ENCODE peak calls at places on chromosomes 1 and 21, in four cellular contexts. X, V, B and Q are unnamed samples.

GRCh38 chr1:150544204-150544603 is 5.0 kb upstream of the ADAMTSL4 start:
- DNase-seq in X (no peak), V (no peak), B (no peak), Q (no peak)

GRCh38 chr1:159076753-159077656 is at the start of gene AIM2:
- DNase-seq in X (peak), V (no peak), B (no peak), Q (no peak)

GRCh38 chr21:42846221-42846620 is 33.1 kb downstream of the WDR4 start:
- DNase-seq in X (no peak), V (peak), B (no peak), Q (no peak)

GRCh38 chr1:69824932-69825331 is 257.2 kb downstream of the LRRC7 start:
- DNase-seq in X (no peak), V (no peak), B (no peak), Q (no peak)

GRCh38 chr1:155451199-155451598 is 111.4 kb downstream of the ASH1L start:
- DNase-seq in X (no peak), V (no peak), B (no peak), Q (no peak)

GRCh38 chr1:210233495-210234253 is 1.1 kb downstream of the SERTAD4 start:
- DNase-seq in X (no peak), V (no peak), B (no peak), Q (no peak)

GRCh38 chr1:244140420-244140819 is 89.3 kb downstream of the ZBTB18 start:
- DNase-seq in X (no peak), V (no peak), B (no peak), Q (no peak)

GRCh38 chr21:16794944-16795343 is 717.9 kb upstream of the CXADR start:
- DNase-seq in X (no peak), V (no peak), B (peak), Q (peak)

GRCh38 chr21:30515681-30516080 is 13.7 kb upstream of the KRTAP19-5 start:
- DNase-seq in X (no peak), V (no peak), B (no peak), Q (no peak)

GRCh38 chr1:241782396-241782795 is 65.6 kb upstream of the EXO1 start:
- DNase-seq in X (no peak), V (no peak), B (no peak), Q (no peak)

GRCh38 chr1:56773341-56774066 is 45.7 kb downstream of the FYB2 start:
- DNase-seq in X (no peak), V (no peak), B (no peak), Q (no peak)

DNA sequence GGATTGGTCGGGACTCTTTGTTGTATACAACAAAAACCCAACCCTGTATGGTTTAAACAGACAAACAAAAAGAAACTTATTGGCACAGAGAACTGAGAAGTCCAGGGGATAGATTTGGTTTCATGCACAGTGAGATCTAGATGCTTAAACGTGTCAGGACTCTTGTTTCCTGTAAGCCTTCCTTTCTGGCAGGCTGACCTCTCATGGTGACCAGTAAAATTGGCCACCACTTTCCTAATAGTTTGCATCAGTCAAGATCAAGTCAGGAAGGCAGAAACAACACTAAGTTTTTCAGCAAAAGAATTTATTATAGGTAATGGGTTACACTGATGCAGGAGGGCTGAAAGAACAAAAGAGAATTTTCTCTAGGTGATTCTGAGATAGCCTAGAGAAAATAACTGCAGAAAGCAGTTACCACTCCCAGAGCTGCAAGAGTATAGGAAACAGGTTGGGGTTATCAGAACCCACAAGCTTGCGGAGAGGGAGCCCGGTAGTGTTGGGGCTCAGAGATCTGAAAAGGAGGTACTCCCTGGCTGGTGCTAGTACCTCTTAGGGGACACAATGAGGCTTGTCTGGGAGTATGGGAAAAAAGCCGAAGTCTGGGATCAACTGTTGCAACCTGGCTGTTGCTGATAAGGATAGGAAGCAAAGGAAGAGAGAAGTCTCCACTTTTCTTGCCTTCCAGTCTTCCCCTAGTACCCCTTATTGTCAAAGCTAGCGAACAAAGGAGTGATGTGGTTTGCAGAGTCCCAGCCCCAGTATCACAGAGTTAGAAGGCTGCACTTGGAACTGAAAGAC is 21.4 kb downstream of the CITED4 start:
- DNase-seq in X (no peak), V (no peak), B (no peak), Q (no peak)
- TF ChIP-seq CTCF in X (no peak), V (no peak), B (no peak), Q (no peak)

GRCh38 chr21:29232601-29233541 is 65.9 kb upstream of the BACH1 start:
- DNase-seq in X (no peak), V (no peak), B (peak), Q (no peak)

GRCh38 chr21:29231781-29232548 is 66.8 kb upstream of the BACH1 start:
- DNase-seq in X (no peak), V (no peak), B (no peak), Q (no peak)

GRCh38 chr21:29230541-29231275 is 68.0 kb upstream of the BACH1 start:
- DNase-seq in X (no peak), V (no peak), B (no peak), Q (no peak)

GRCh38 chr21:29235714-29236197 is 63.0 kb upstream of the BACH1 start:
- DNase-seq in X (no peak), V (no peak), B (no peak), Q (no peak)

GRCh38 chr21:29233611-29234540 is 64.8 kb upstream of the BACH1 start:
- DNase-seq in X (no peak), V (no peak), B (no peak), Q (no peak)
- H3K4me3 ChIP-seq in X (no peak), V (no peak), B (no peak), Q (no peak)

GRCh38 chr1:203818399-203818798 is 23.0 kb downstream of the ZBED6 start:
- DNase-seq in X (no peak), V (no peak), B (no peak), Q (no peak)
- TF ChIP-seq CTCF in X (no peak), V (no peak), B (no peak), Q (no peak)

GRCh38 chr1:6418668-6419396 is 887 bp downstream of the HES2 start:
- DNase-seq in X (no peak), V (no peak), B (no peak), Q (no peak)
- H3K4me3 ChIP-seq in X (no peak), V (no peak), B (no peak), Q (no peak)

DNA sequence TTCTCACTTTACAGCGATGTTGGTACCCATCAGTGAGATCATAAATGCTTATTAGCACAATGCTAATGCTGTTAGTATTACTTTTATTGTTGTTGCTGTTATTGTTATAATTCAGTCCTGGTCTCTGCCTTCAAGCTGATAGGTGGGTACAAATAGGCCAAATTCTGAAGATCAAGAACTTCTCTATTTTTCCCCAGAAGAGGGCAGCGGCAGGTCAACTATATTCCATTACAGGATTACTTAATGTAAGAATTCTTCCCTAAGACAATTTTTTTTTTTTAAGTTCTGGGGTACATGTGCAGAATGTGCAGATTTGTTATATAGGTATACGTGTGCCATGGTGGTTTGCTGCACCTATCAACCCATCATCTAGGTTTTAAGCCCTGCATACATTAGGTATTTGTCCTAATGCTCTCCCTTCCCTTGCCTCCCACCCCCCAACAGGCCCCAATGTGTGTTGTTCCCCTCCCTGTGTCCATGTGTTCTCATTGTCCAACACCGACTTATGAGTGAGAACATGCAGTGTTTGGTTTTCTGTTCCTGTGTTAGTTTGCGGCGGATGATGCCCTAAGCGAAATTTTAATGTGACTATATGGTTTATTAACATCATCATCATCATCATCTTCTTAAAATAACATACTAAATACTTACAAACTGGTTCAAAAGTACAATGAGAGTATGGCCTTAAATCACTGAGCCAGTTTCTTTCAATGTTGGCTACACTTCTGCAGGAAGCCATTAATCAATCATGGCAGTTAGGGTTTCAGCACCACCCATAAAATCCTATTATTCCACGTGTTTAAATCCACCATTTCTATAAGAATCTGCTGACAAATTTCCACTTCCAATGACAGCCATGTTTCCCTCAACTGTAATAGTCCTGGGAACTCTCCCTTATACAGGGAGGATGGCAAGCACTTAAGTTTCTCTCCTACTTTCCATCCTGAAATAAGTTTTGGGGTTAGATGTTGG is 19.2 kb downstream of the SLC19A2 start:
- DNase-seq in X (no peak), V (peak), B (no peak), Q (no peak)
- TF ChIP-seq CTCF in X (peak), V (peak), B (peak), Q (no peak)

GRCh38 chr1:156815307-156815826 is 1.3 kb downstream of the SH2D2A start:
- DNase-seq in X (no peak), V (peak), B (no peak), Q (peak)
- H3K4me3 ChIP-seq in X (peak), V (no peak), B (no peak), Q (peak)

GRCh38 chr1:67300561-67300960 is 7.1 kb upstream of the IL12RB2 start:
- DNase-seq in X (no peak), V (no peak), B (no peak), Q (no peak)

GRCh38 chr1:67308136-67308535 is 463 bp downstream of the IL12RB2 start:
- DNase-seq in X (no peak), V (no peak), B (no peak), Q (no peak)

GRCh38 chr1:67307251-67308060 is at the start of gene IL12RB2:
- DNase-seq in X (peak), V (peak), B (no peak), Q (no peak)

GRCh38 chr1:67304023-67304422 is 3.6 kb upstream of the IL12RB2 start:
- DNase-seq in X (no peak), V (no peak), B (no peak), Q (no peak)

DNA sequence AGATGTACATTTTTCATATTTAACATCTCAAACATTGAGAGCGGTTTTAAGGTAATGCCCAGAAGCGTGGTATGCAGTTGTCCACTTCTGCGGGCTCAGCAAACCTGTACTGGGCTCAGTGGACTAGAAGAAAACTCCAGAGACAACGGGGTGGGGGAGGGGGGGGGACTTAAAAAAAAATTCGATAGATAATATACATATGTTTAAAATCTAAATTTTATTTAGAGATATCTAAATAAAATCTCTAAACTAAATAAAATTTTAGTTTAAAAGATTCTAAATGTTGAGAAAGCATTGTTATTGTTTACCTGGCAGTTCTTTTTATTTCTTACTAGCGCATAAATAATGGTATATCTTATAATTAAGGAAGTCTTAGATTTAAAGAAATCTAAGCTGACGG is 1.1 kb upstream of the IL12RB2 start:
- DNase-seq in X (no peak), V (no peak), B (no peak), Q (no peak)
- TF ChIP-seq CTCF in X (no peak), V (no peak), B (no peak), Q (no peak)

DNA sequence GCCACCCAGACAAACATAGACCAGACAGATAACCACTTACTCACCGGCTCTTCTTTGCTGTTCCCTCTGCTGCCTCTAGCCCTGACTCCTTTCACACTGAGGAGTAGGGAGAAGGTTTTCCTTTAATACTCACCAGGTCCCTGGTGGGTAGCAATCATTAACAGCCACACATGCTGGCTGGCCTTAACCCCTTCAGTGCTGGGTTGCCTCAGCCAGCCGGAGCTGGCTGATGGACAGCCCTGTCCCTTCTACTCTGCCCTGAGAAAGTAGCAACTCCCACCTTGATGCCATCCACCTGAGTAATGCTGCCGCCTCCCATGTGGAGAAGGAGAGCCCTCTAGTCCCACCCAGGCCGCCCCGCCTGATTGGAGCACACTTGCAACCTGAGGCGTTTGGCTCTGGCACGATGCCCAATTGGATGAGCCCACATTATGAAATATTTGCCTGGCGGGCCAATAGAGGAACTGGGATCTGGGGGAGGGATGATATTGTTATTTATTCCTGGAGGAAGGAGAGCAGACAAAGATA is 71.6 kb downstream of the PLEKHA6 start:
- DNase-seq in X (no peak), V (peak), B (peak), Q (peak)
- H3K4me3 ChIP-seq in X (no peak), V (no peak), B (peak), Q (peak)

GRCh38 chr1:74842726-74843125 is 109.8 kb downstream of the TYW3 start:
- DNase-seq in X (no peak), V (no peak), B (no peak), Q (no peak)
- TF ChIP-seq CTCF in X (no peak), V (no peak), B (no peak), Q (no peak)

GRCh38 chr1:201504179-201504631 is 2.7 kb downstream of the CSRP1 start:
- DNase-seq in X (no peak), V (no peak), B (no peak), Q (no peak)
- H3K4me3 ChIP-seq in X (no peak), V (no peak), B (no peak), Q (peak)